ENCODE peak calls at places on chromosomes 3 and 15, in ten cellular contexts. One of them, this sample, is unnamed.

GRCh38 chr15:90915216-90915807 is 12.2 kb downstream of the MAN2A2 start:
- DNase-seq in heart left ventricle: no peak
- DNase-seq in upper lobe of right lung: no peak
- DNase-seq in breast epithelium: no peak
- DNase-seq in Panc1: no peak
- DNase-seq in caudate nucleus: no peak
- DNase-seq in transverse colon: peak
- DNase-seq in dorsolateral prefrontal cortex: no peak
- DNase-seq in H9: no peak
- DNase-seq in CD8-positive, alpha-beta memory T cell: no peak
- DNase-seq in this sample: no peak

GRCh38 chr3:41575754-41576153 is 376.4 kb downstream of the CTNNB1 start:
- DNase-seq in heart left ventricle: peak
- DNase-seq in upper lobe of right lung: no peak
- DNase-seq in breast epithelium: no peak
- DNase-seq in Panc1: no peak
- DNase-seq in caudate nucleus: no peak
- DNase-seq in transverse colon: no peak
- DNase-seq in dorsolateral prefrontal cortex: no peak
- DNase-seq in H9: no peak
- DNase-seq in CD8-positive, alpha-beta memory T cell: no peak
- DNase-seq in this sample: no peak

GRCh38 chr3:107910713-107911259 is 180.0 kb downstream of the CD47 start:
- DNase-seq in heart left ventricle: no peak
- DNase-seq in upper lobe of right lung: no peak
- DNase-seq in breast epithelium: no peak
- DNase-seq in Panc1: no peak
- DNase-seq in caudate nucleus: no peak
- DNase-seq in transverse colon: no peak
- DNase-seq in dorsolateral prefrontal cortex: no peak
- DNase-seq in H9: no peak
- DNase-seq in CD8-positive, alpha-beta memory T cell: peak
- DNase-seq in this sample: no peak

GRCh38 chr15:69784808-69785550 is 312.7 kb downstream of the TLE3 start:
- DNase-seq in heart left ventricle: no peak
- DNase-seq in upper lobe of right lung: no peak
- DNase-seq in breast epithelium: no peak
- DNase-seq in Panc1: no peak
- DNase-seq in caudate nucleus: no peak
- DNase-seq in transverse colon: no peak
- DNase-seq in dorsolateral prefrontal cortex: no peak
- DNase-seq in H9: no peak
- DNase-seq in CD8-positive, alpha-beta memory T cell: no peak
- DNase-seq in this sample: no peak

GRCh38 chr3:171185959-171186358 is 159.4 kb upstream of the SLC2A2 start:
- DNase-seq in heart left ventricle: no peak
- DNase-seq in upper lobe of right lung: no peak
- DNase-seq in breast epithelium: no peak
- DNase-seq in Panc1: no peak
- DNase-seq in caudate nucleus: no peak
- DNase-seq in transverse colon: no peak
- DNase-seq in dorsolateral prefrontal cortex: no peak
- DNase-seq in H9: no peak
- DNase-seq in CD8-positive, alpha-beta memory T cell: no peak
- DNase-seq in this sample: no peak

GRCh38 chr3:129702934-129703712 is 96.6 kb upstream of the PLXND1 start:
- DNase-seq in heart left ventricle: no peak
- DNase-seq in upper lobe of right lung: no peak
- DNase-seq in breast epithelium: no peak
- DNase-seq in Panc1: no peak
- DNase-seq in caudate nucleus: no peak
- DNase-seq in transverse colon: no peak
- DNase-seq in dorsolateral prefrontal cortex: no peak
- DNase-seq in H9: no peak
- DNase-seq in CD8-positive, alpha-beta memory T cell: no peak
- DNase-seq in this sample: no peak

GRCh38 chr15:63331456-63331855 is 50.2 kb downstream of the CA12 start:
- DNase-seq in heart left ventricle: no peak
- DNase-seq in upper lobe of right lung: no peak
- DNase-seq in breast epithelium: no peak
- DNase-seq in Panc1: no peak
- DNase-seq in caudate nucleus: no peak
- DNase-seq in transverse colon: no peak
- DNase-seq in dorsolateral prefrontal cortex: no peak
- DNase-seq in H9: no peak
- DNase-seq in CD8-positive, alpha-beta memory T cell: no peak
- DNase-seq in this sample: no peak

GRCh38 chr3:146044046-146044445 is 116.9 kb downstream of the PLOD2 start:
- DNase-seq in heart left ventricle: no peak
- DNase-seq in upper lobe of right lung: no peak
- DNase-seq in breast epithelium: no peak
- DNase-seq in Panc1: no peak
- DNase-seq in caudate nucleus: no peak
- DNase-seq in transverse colon: no peak
- DNase-seq in dorsolateral prefrontal cortex: no peak
- DNase-seq in H9: no peak
- DNase-seq in CD8-positive, alpha-beta memory T cell: no peak
- DNase-seq in this sample: no peak

GRCh38 chr3:41508063-41508696 is 308.9 kb downstream of the CTNNB1 start:
- DNase-seq in heart left ventricle: no peak
- DNase-seq in upper lobe of right lung: no peak
- DNase-seq in breast epithelium: no peak
- DNase-seq in Panc1: no peak
- DNase-seq in caudate nucleus: no peak
- DNase-seq in transverse colon: no peak
- DNase-seq in dorsolateral prefrontal cortex: no peak
- DNase-seq in H9: peak
- DNase-seq in CD8-positive, alpha-beta memory T cell: no peak
- DNase-seq in this sample: no peak

GRCh38 chr3:139520028-139520737 is 19.4 kb downstream of the RBP1 start:
- DNase-seq in heart left ventricle: no peak
- DNase-seq in upper lobe of right lung: no peak
- DNase-seq in breast epithelium: no peak
- DNase-seq in Panc1: no peak
- DNase-seq in caudate nucleus: no peak
- DNase-seq in transverse colon: peak
- DNase-seq in dorsolateral prefrontal cortex: no peak
- DNase-seq in H9: peak
- DNase-seq in CD8-positive, alpha-beta memory T cell: no peak
- DNase-seq in this sample: peak

GRCh38 chr15:85852969-85853368 is 58.2 kb upstream of the KLHL25 start:
- DNase-seq in heart left ventricle: no peak
- DNase-seq in upper lobe of right lung: no peak
- DNase-seq in breast epithelium: no peak
- DNase-seq in Panc1: no peak
- DNase-seq in caudate nucleus: no peak
- DNase-seq in transverse colon: no peak
- DNase-seq in dorsolateral prefrontal cortex: no peak
- DNase-seq in H9: no peak
- DNase-seq in CD8-positive, alpha-beta memory T cell: no peak
- DNase-seq in this sample: no peak

GRCh38 chr15:68274184-68274848 is 3.2 kb upstream of the FEM1B start:
- DNase-seq in heart left ventricle: no peak
- DNase-seq in upper lobe of right lung: no peak
- DNase-seq in breast epithelium: no peak
- DNase-seq in Panc1: no peak
- DNase-seq in caudate nucleus: no peak
- DNase-seq in transverse colon: no peak
- DNase-seq in dorsolateral prefrontal cortex: no peak
- DNase-seq in H9: no peak
- DNase-seq in CD8-positive, alpha-beta memory T cell: no peak
- DNase-seq in this sample: no peak
- H3K27ac ChIP-seq in heart left ventricle: no peak
- H3K27ac ChIP-seq in upper lobe of right lung: peak
- H3K27ac ChIP-seq in breast epithelium: peak
- H3K27ac ChIP-seq in Panc1: no peak
- H3K27ac ChIP-seq in caudate nucleus: peak
- H3K27ac ChIP-seq in transverse colon: peak
- H3K27ac ChIP-seq in dorsolateral prefrontal cortex: peak
- H3K27ac ChIP-seq in H9: no peak
- H3K27ac ChIP-seq in CD8-positive, alpha-beta memory T cell: no peak
- H3K27ac ChIP-seq in this sample: no peak

DNA sequence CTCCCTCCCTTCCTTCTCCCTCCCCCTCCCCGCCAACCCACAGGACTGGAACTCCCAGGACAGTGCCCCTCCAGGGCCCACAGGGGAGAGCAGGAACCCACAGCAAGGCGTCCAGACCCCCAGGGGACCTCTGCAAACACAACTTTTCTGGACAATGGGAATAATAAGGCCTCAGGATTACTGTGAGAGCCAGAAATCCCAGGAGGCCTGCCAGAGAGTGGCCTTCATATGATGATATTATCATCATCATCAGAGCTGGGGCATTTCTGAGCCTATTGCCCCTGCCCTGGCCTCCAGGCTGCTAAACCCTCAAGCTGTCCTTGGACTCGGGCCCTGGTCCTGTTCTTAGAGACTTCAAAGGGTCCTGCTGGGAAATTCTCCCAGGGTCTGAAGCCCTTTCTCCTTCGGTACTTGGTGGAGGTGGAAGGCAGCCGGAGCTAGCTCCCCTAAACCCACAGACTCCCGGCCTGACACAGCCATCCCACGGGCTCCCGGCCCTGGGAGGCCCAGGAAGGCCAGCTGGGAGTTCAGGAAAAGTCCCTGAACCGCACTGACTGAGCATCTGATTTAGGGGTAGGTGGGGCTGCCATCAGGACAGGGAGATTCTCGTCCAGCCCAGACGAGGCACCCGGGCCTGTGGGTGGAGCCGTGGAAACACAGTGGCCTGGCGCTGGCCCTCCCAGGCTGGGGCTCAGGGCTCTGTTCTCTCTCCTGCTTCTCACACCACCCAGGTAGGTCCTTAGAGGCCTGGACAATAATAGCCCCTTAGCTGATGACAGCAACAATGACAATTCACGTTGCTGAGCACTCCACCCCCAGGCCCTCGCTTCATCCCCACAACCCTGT is 4.9 kb downstream of the CALML4 start:
- DNase-seq in heart left ventricle: no peak
- DNase-seq in upper lobe of right lung: no peak
- DNase-seq in breast epithelium: no peak
- DNase-seq in Panc1: no peak
- DNase-seq in caudate nucleus: no peak
- DNase-seq in transverse colon: no peak
- DNase-seq in dorsolateral prefrontal cortex: no peak
- DNase-seq in H9: no peak
- DNase-seq in CD8-positive, alpha-beta memory T cell: no peak
- DNase-seq in this sample: no peak
- H3K27ac ChIP-seq in heart left ventricle: no peak
- H3K27ac ChIP-seq in upper lobe of right lung: no peak
- H3K27ac ChIP-seq in breast epithelium: no peak
- H3K27ac ChIP-seq in Panc1: no peak
- H3K27ac ChIP-seq in caudate nucleus: no peak
- H3K27ac ChIP-seq in transverse colon: no peak
- H3K27ac ChIP-seq in dorsolateral prefrontal cortex: peak
- H3K27ac ChIP-seq in H9: no peak
- H3K27ac ChIP-seq in CD8-positive, alpha-beta memory T cell: no peak
- H3K27ac ChIP-seq in this sample: no peak

GRCh38 chr3:99503350-99503749 is 135.0 kb upstream of the COL8A1 start:
- DNase-seq in heart left ventricle: peak
- DNase-seq in upper lobe of right lung: no peak
- DNase-seq in breast epithelium: no peak
- DNase-seq in Panc1: no peak
- DNase-seq in caudate nucleus: no peak
- DNase-seq in transverse colon: no peak
- DNase-seq in dorsolateral prefrontal cortex: no peak
- DNase-seq in H9: no peak
- DNase-seq in CD8-positive, alpha-beta memory T cell: no peak
- DNase-seq in this sample: no peak

GRCh38 chr3:99499235-99499798 is 139.1 kb upstream of the COL8A1 start:
- DNase-seq in heart left ventricle: peak
- DNase-seq in upper lobe of right lung: no peak
- DNase-seq in breast epithelium: no peak
- DNase-seq in Panc1: peak
- DNase-seq in caudate nucleus: no peak
- DNase-seq in transverse colon: no peak
- DNase-seq in dorsolateral prefrontal cortex: no peak
- DNase-seq in H9: no peak
- DNase-seq in CD8-positive, alpha-beta memory T cell: no peak
- DNase-seq in this sample: no peak

GRCh38 chr3:99502871-99503270 is 135.5 kb upstream of the COL8A1 start:
- DNase-seq in heart left ventricle: no peak
- DNase-seq in upper lobe of right lung: no peak
- DNase-seq in breast epithelium: no peak
- DNase-seq in Panc1: no peak
- DNase-seq in caudate nucleus: no peak
- DNase-seq in transverse colon: no peak
- DNase-seq in dorsolateral prefrontal cortex: no peak
- DNase-seq in H9: no peak
- DNase-seq in CD8-positive, alpha-beta memory T cell: no peak
- DNase-seq in this sample: peak

GRCh38 chr3:99500485-99500884 is 137.9 kb upstream of the COL8A1 start:
- DNase-seq in heart left ventricle: no peak
- DNase-seq in upper lobe of right lung: no peak
- DNase-seq in breast epithelium: no peak
- DNase-seq in Panc1: no peak
- DNase-seq in caudate nucleus: no peak
- DNase-seq in transverse colon: no peak
- DNase-seq in dorsolateral prefrontal cortex: no peak
- DNase-seq in H9: no peak
- DNase-seq in CD8-positive, alpha-beta memory T cell: no peak
- DNase-seq in this sample: no peak

GRCh38 chr3:99498544-99499234 is 139.7 kb upstream of the COL8A1 start:
- DNase-seq in heart left ventricle: no peak
- DNase-seq in upper lobe of right lung: no peak
- DNase-seq in breast epithelium: no peak
- DNase-seq in Panc1: no peak
- DNase-seq in caudate nucleus: no peak
- DNase-seq in transverse colon: no peak
- DNase-seq in dorsolateral prefrontal cortex: no peak
- DNase-seq in H9: no peak
- DNase-seq in CD8-positive, alpha-beta memory T cell: no peak
- DNase-seq in this sample: no peak
- H3K27ac ChIP-seq in heart left ventricle: no peak
- H3K27ac ChIP-seq in upper lobe of right lung: no peak
- H3K27ac ChIP-seq in breast epithelium: no peak
- H3K27ac ChIP-seq in Panc1: no peak
- H3K27ac ChIP-seq in caudate nucleus: no peak
- H3K27ac ChIP-seq in transverse colon: no peak
- H3K27ac ChIP-seq in dorsolateral prefrontal cortex: no peak
- H3K27ac ChIP-seq in H9: no peak
- H3K27ac ChIP-seq in CD8-positive, alpha-beta memory T cell: no peak
- H3K27ac ChIP-seq in this sample: no peak

GRCh38 chr15:33794425-33794824 is 173.9 kb upstream of the CHRM5 start:
- DNase-seq in heart left ventricle: no peak
- DNase-seq in upper lobe of right lung: no peak
- DNase-seq in breast epithelium: no peak
- DNase-seq in Panc1: no peak
- DNase-seq in caudate nucleus: no peak
- DNase-seq in transverse colon: no peak
- DNase-seq in dorsolateral prefrontal cortex: no peak
- DNase-seq in H9: no peak
- DNase-seq in CD8-positive, alpha-beta memory T cell: no peak
- DNase-seq in this sample: no peak
- H3K27ac ChIP-seq in heart left ventricle: no peak
- H3K27ac ChIP-seq in upper lobe of right lung: no peak
- H3K27ac ChIP-seq in breast epithelium: no peak
- H3K27ac ChIP-seq in Panc1: no peak
- H3K27ac ChIP-seq in caudate nucleus: no peak
- H3K27ac ChIP-seq in transverse colon: no peak
- H3K27ac ChIP-seq in dorsolateral prefrontal cortex: no peak
- H3K27ac ChIP-seq in H9: no peak
- H3K27ac ChIP-seq in CD8-positive, alpha-beta memory T cell: no peak
- H3K27ac ChIP-seq in this sample: no peak

GRCh38 chr15:58611731-58612676 is 137.5 kb downstream of the ADAM10 start:
- DNase-seq in heart left ventricle: no peak
- DNase-seq in upper lobe of right lung: no peak
- DNase-seq in breast epithelium: no peak
- DNase-seq in Panc1: no peak
- DNase-seq in caudate nucleus: no peak
- DNase-seq in transverse colon: peak
- DNase-seq in dorsolateral prefrontal cortex: no peak
- DNase-seq in H9: no peak
- DNase-seq in CD8-positive, alpha-beta memory T cell: no peak
- DNase-seq in this sample: no peak
- H3K27ac ChIP-seq in heart left ventricle: no peak
- H3K27ac ChIP-seq in upper lobe of right lung: no peak
- H3K27ac ChIP-seq in breast epithelium: peak
- H3K27ac ChIP-seq in Panc1: no peak
- H3K27ac ChIP-seq in caudate nucleus: no peak
- H3K27ac ChIP-seq in transverse colon: peak
- H3K27ac ChIP-seq in dorsolateral prefrontal cortex: no peak
- H3K27ac ChIP-seq in H9: no peak
- H3K27ac ChIP-seq in CD8-positive, alpha-beta memory T cell: no peak
- H3K27ac ChIP-seq in this sample: no peak

This sample was measured in CD4-positive, CD25-positive, alpha-beta regulatory T cell.